ENCODE peak calls at places on chromosomes 12 and 14, in four cellular contexts. B is CD4-positive, alpha-beta T cell; D is AG09319; M is cardiac muscle cell. S is an unnamed sample.

GRCh38 chr14:103121161-103121845 is 2.0 kb upstream of the TNFAIP2 start:
- DNase-seq in B (no peak), D (no peak), M (no peak), S (no peak)

GRCh38 chr14:32933943-32934890 is 4.5 kb upstream of the NPAS3 start:
- DNase-seq in M (peak), B (no peak), D (no peak), S (no peak)

GRCh38 chr14:22561661-22562579 is 27.1 kb downstream of the DAD1 start:
- DNase-seq in D (no peak), M (no peak), B (peak), S (no peak)

GRCh38 chr12:120115692-120116442 is 686 bp downstream of the RAB35 start:
- DNase-seq in D (no peak), M (no peak), B (no peak), S (no peak)

GRCh38 chr12:20432290-20432689 is 64.0 kb downstream of the PDE3A start:
- DNase-seq in B (no peak), D (no peak), M (no peak), S (no peak)

GRCh38 chr14:39372656-39373055 is 59.6 kb downstream of the FBXO33 start:
- DNase-seq in B (no peak), M (no peak), D (no peak), S (no peak)

GRCh38 chr12:60398547-60398946 is 802.7 kb downstream of the SLC16A7 start:
- DNase-seq in M (no peak), B (no peak), D (no peak), S (no peak)

GRCh38 chr12:3293446-3294161 is 197.4 kb upstream of the PRMT8 start:
- DNase-seq in D (no peak), B (no peak), M (no peak), S (no peak)

GRCh38 chr12:30970559-30971202 is 44.1 kb downstream of the TSPAN11 start:
- DNase-seq in D (peak), M (no peak), B (no peak), S (peak)

GRCh38 chr14:59677771-59678211 is 101.2 kb upstream of the CCDC175 start:
- DNase-seq in B (no peak), D (no peak), M (no peak), S (no peak)

GRCh38 chr12:121794532-121795028 is 1.1 kb upstream of the RHOF start:
- DNase-seq in M (no peak), D (no peak), B (no peak), S (no peak)

GRCh38 chr12:80272516-80272915 is 171.5 kb upstream of the PTPRQ start:
- DNase-seq in D (no peak), M (no peak), B (no peak), S (no peak)

GRCh38 chr12:3362751-3363150 is 128.3 kb upstream of the PRMT8 start:
- DNase-seq in B (no peak), D (no peak), M (no peak), S (no peak)

GRCh38 chr12:49609875-49610154 is 4.4 kb upstream of the FAM186B start:
- DNase-seq in B (no peak), M (no peak), D (no peak), S (no peak)

GRCh38 chr12:103909811-103910210 is 20.4 kb upstream of the HSP90B1 start:
- DNase-seq in D (no peak), B (no peak), M (no peak), S (peak)

GRCh38 chr14:23005861-23006534 is 3.9 kb downstream of the C14orf93 start:
- DNase-seq in M (no peak), D (no peak), B (no peak), S (no peak)

GRCh38 chr12:6373022-6373787 is 2.2 kb downstream of the SCNN1A start:
- DNase-seq in D (no peak), M (no peak), B (no peak), S (no peak)

GRCh38 chr12:227923-228845 is 14.2 kb upstream of the SLC6A12 start:
- DNase-seq in D (no peak), M (no peak), B (no peak), S (no peak)

GRCh38 chr14:56657604-56658003 is 78.0 kb downstream of the TMEM260 start:
- DNase-seq in D (no peak), M (no peak), B (no peak), S (no peak)

GRCh38 chr14:23829736-23830474 is 123.7 kb upstream of the DHRS4 start:
- DNase-seq in B (no peak), D (peak), M (no peak), S (no peak)

GRCh38 chr12:76037130-76038105 is 5.8 kb upstream of the PHLDA1 start:
- DNase-seq in D (peak), B (no peak), M (peak), S (no peak)

GRCh38 chr12:23906329-23906728 is 43.1 kb downstream of the SOX5 start:
- DNase-seq in B (no peak), M (peak), D (no peak), S (no peak)

GRCh38 chr12:6360578-6361490 is 14.5 kb downstream of the SCNN1A start:
- DNase-seq in D (no peak), M (no peak), B (no peak), S (no peak)

GRCh38 chr12:109551108-109551507 is 22.2 kb downstream of the MMAB start:
- DNase-seq in B (no peak), D (no peak), M (no peak), S (no peak)

GRCh38 chr14:70357985-70358384 is 1.5 kb downstream of the COX16 start:
- DNase-seq in D (no peak), B (no peak), M (no peak), S (no peak)

GRCh38 chr12:64616221-64616620 is 5.9 kb downstream of the RASSF3 start:
- DNase-seq in M (no peak), D (no peak), B (no peak), S (no peak)

GRCh38 chr12:64621257-64621942 is 11.1 kb downstream of the RASSF3 start:
- DNase-seq in D (no peak), B (no peak), M (no peak), S (no peak)

GRCh38 chr12:64624035-64624434 is 13.7 kb downstream of the RASSF3 start:
- DNase-seq in D (no peak), B (no peak), M (no peak), S (no peak)

GRCh38 chr12:64618953-64619590 is 8.8 kb downstream of the RASSF3 start:
- DNase-seq in M (no peak), B (no peak), D (peak), S (no peak)
- TF ChIP-seq CTCF in M (no peak), B (no peak), D (no peak), S (no peak)

GRCh38 chr12:25625146-25625545 is 72.1 kb upstream of the LMNTD1 start:
- DNase-seq in B (no peak), M (no peak), D (no peak), S (no peak)
- TF ChIP-seq CTCF in B (no peak), M (no peak), D (no peak), S (no peak)

DNA sequence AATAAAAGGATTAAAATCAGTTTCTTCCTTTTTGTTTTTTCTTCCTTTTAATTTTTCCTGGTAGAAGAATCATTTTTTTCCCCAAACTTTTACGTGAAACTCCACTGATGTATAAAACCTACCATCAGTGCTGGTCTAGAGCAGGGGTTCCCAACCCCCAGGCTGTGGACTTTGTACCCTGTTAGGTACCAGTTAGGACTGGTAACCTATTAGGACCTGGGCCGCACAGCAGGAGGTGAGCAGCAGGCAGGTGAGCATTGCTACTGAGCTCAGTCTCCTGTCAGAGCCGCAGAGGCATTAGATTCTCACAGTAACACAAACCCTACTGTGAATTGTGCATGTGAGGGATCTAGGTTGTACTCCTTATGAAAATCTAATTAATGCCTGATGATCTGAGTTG is 10.1 kb downstream of the SMCO2 start:
- DNase-seq in M (no peak), D (no peak), B (no peak), S (no peak)
- TF ChIP-seq CTCF in M (no peak), D (no peak), B (no peak), S (no peak)

GRCh38 chr12:47242426-47242825 is 162.7 kb upstream of the AMIGO2 start:
- DNase-seq in D (no peak), B (no peak), M (no peak), S (no peak)
- TF ChIP-seq CTCF in D (no peak), B (no peak), M (no peak), S (no peak)

GRCh38 chr12:78584695-78585094 is 279.9 kb upstream of the SYT1 start:
- DNase-seq in M (no peak), B (no peak), D (no peak), S (peak)
- TF ChIP-seq CTCF in M (peak), B (no peak), D (peak), S (peak)

DNA sequence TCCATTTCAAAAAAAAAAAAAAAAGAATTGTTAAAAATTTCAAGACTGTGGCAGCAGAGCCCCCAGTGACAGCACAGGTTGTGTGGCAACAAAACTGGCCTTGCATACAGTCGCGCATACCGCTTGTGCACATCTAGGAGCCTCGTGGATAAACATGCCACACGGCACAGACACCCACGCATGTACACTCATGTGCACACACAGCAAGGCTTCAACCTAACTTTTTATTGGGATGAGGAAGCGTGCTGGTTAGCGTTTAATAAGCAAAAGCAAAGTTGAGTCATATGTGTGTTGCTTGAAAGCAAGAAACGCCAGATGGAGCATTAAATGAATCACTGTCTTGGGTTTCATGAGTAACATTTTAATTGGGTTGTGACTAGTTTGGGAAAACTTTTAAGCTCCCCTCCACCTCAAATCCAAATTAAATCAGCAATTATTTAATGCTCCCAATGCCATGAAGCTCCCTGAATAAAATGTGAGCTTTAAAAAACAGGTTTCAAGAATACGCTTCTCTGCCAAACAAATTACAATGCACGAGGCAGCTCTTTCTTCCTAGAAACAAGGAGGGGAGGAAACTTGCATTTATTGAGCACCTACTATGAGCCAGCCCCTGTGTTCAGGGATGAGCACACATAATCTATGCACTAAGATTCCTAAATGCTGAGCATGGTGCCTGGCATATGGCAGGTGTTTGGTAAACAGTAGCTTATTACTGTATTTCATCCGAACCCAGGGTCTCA is 35.7 kb upstream of the EML1 start:
- DNase-seq in B (no peak), M (no peak), D (peak), S (no peak)
- TF ChIP-seq CTCF in B (no peak), M (no peak), D (no peak), S (no peak)

DNA sequence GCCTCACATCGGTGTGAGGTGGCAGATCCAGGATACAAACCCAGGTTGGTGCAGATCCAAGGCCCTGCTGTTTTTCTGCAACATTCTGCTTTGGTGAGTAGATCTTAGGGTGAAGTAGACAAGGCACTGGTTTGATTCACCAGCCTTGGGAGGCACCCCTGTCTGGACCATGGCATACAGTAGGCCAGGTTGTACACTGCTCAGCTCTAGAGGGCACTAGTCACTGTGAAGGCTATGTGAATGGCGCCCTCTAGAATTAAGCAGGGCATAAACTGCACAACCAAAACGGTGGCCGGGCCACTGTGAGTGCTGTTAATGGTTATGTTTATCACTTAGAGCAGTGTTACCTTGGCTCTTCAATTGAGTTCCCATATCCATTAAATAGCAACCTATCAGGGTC is 280.6 kb upstream of the PWP1 start:
- DNase-seq in D (no peak), M (peak), B (no peak), S (no peak)
- TF ChIP-seq CTCF in D (peak), M (peak), B (no peak), S (peak)

DNA sequence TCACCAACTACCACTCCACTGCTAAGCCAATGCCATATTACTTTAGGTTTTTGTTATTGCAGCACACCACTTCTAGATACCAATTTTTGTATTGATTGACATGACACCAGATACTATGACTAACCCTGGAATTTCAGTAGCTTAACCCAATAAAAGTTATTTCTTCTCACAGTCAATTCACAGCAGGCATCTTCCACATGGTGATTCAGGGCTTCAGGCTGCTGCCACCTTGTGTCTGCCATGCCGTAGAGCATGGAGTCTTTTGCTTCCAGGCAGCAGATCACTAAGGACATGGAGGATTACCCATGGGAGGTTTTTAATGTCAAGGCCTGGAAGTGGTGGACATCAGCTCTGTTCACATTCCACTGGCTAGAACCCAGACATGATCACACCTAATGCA is 56.4 kb upstream of the LTA4H start:
- DNase-seq in B (no peak), M (no peak), D (no peak), S (no peak)
- TF ChIP-seq CTCF in B (no peak), M (no peak), D (no peak), S (peak)

DNA sequence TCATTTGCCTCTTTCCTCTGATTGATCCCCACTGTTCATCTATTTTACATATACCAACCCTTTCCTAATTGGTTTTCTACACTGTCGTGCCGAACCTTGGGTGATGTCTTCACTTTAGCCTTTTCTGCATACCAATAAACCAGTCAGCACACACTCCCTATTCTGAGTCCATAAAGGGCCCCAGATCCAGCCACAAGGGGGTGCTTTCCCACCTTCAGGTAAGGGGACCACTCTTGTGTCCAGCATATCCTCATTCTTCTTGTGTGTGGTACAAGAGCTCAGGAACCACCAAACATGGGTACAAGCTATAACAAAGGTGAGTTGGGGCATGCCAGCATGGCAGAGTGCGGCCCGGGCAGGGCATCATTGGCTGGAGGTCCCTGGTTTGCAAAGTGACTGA is 859.8 kb downstream of the FSCB start:
- DNase-seq in B (no peak), M (no peak), D (no peak), S (no peak)
- TF ChIP-seq CTCF in B (no peak), M (no peak), D (no peak), S (no peak)

DNA sequence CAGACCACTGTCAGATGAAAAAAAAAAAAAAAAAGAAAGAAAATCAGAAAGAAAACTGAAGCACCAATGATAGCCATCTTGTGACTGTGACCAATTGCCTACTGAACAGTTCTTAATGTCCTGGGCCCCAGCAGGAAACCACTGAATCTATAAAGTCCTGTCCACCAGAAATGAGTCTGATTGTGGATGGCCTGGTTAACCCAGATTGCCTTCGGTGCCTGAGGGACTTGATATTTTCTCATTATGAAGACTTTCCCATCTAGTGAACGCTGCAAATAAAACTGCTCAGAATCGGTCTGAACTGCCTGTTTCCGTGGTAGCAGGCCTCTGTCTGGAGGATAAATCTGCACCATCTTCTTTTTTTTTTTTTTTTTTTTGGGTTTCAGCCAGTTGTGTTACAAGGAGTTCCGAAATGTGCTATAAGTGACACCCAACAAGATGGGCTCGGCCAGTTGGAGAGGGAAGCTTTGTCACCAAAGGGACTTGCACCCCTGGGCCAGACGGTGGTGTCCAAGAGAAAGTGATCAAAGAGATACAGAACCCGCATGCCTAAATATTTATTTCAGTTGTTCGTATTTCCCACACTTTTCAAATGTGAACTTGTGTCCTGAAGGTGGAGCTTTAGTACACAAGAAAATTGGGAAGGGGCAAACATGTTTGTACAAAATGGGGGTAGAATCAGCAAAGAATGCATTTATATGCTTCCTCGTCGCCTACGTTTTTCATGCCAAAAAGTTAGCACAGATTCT is 3.0 kb upstream of the PLXNC1 start:
- DNase-seq in M (peak), B (no peak), D (peak), S (no peak)
- TF ChIP-seq CTCF in M (peak), B (no peak), D (peak), S (peak)

S was measured in LNCaP clone FGC.